ENCODE peak calls at places on chromosomes 16 and 17, in eight cellular contexts. E is fibroblast of pulmonary artery, D is natural killer cell, C is tibial nerve, S is RWPE1, L is endothelial cell, P is AG10803, W is NB4. Y is an unnamed sample.
A peak's percentile ranks its signal among the peaks of the same experiment; 100 is the strongest.

GRCh38 chr17:65027305-65027704 is 29.2 kb downstream of the GNA13 start:
- DNase-seq in W (peak; percentile 70), D (peak; percentile 48), E (peak; percentile 88), C (no peak), P (peak; percentile 48), L (peak; percentile 33), S (peak; percentile 83), Y (peak; percentile 82)

GRCh38 chr16:90019543-90020259 is 445 bp upstream of the DBNDD1 start:
- DNase-seq in D (no peak), P (peak; percentile 46), L (peak; percentile 65), E (peak; percentile 26), S (no peak), W (peak; percentile 53), C (no peak), Y (peak; percentile 69)

GRCh38 chr17:62963296-62963695 is 2.7 kb upstream of the TANC2 start:
- DNase-seq in W (no peak), P (peak; percentile 64), E (peak; percentile 42), D (no peak), S (peak; percentile 74), L (no peak), C (no peak), Y (peak; percentile 94)

GRCh38 chr17:57424777-57425188 is 168.5 kb downstream of the MSI2 start:
- DNase-seq in S (peak; percentile 59), L (peak; percentile 40), P (no peak), D (no peak), E (peak; percentile 56), C (no peak), W (peak; percentile 85), Y (no peak)

GRCh38 chr17:72342061-72342460 is 221.2 kb downstream of the SOX9 start:
- DNase-seq in L (no peak), C (no peak), S (no peak), W (no peak), D (no peak), P (no peak), E (no peak), Y (no peak)

GRCh38 chr16:66324785-66325184 is 41.7 kb upstream of the CDH5 start:
- DNase-seq in S (peak; percentile 26), L (peak; percentile 70), C (no peak), P (peak; percentile 6), W (peak; percentile 48), E (peak; percentile 18), D (no peak), Y (no peak)

GRCh38 chr17:40432864-40433528 is 10.3 kb upstream of the IGFBP4 start:
- DNase-seq in W (no peak), P (peak; percentile 42), E (peak; percentile 66), C (no peak), D (no peak), S (no peak), L (no peak), Y (peak; percentile 69)

GRCh38 chr17:18187816-18188761 is 4.5 kb downstream of the ALKBH5 start:
- DNase-seq in P (peak; percentile 58), C (no peak), D (no peak), L (no peak), W (no peak), S (no peak), E (peak; percentile 41), Y (peak; percentile 78)

GRCh38 chr17:66373944-66374817 is 71.8 kb downstream of the PRKCA start:
- DNase-seq in C (no peak), W (peak; percentile 84), S (no peak), P (no peak), E (no peak), L (no peak), D (peak; percentile 46), Y (no peak)

GRCh38 chr17:36978810-36979584 is 30.2 kb downstream of the AATF start:
- DNase-seq in E (peak; percentile 9), P (peak; percentile 33), S (peak; percentile 29), D (no peak), C (no peak), L (no peak), W (no peak), Y (no peak)

GRCh38 chr16:89923640-89924297 is 627 bp downstream of the TUBB3 start:
- DNase-seq in W (peak; percentile 35), P (no peak), E (no peak), L (no peak), C (no peak), D (no peak), S (no peak), Y (no peak)

GRCh38 chr16:81879625-81880024 is 100.5 kb downstream of the PLCG2 start:
- DNase-seq in C (no peak), D (no peak), L (no peak), S (no peak), W (peak; percentile 50), P (no peak), E (no peak), Y (no peak)

GRCh38 chr17:13003927-13004326 is 13.9 kb downstream of the ELAC2 start:
- DNase-seq in C (no peak), S (no peak), W (no peak), D (no peak), P (no peak), E (no peak), L (no peak), Y (no peak)

GRCh38 chr17:13002761-13003453 is 14.9 kb downstream of the ELAC2 start:
- DNase-seq in E (peak; percentile 86), P (peak; percentile 72), C (peak; percentile 97), D (peak; percentile 39), W (peak; percentile 61), L (peak; percentile 75), S (peak; percentile 60), Y (peak; percentile 79)

GRCh38 chr17:13001991-13002615 is 15.7 kb downstream of the ELAC2 start:
- DNase-seq in S (no peak), W (no peak), E (peak; percentile 42), D (no peak), P (no peak), C (no peak), L (no peak), Y (no peak)

GRCh38 chr17:13004336-13004735 is 13.5 kb downstream of the ELAC2 start:
- DNase-seq in P (no peak), D (no peak), C (no peak), E (no peak), L (no peak), S (no peak), W (no peak), Y (no peak)

GRCh38 chr17:13003454-13003851 is 14.4 kb downstream of the ELAC2 start:
- DNase-seq in W (no peak), L (no peak), S (no peak), C (no peak), E (no peak), P (no peak), D (no peak), Y (no peak)
- TF ChIP-seq CTCF in W (no peak), L (peak; percentile 5), S (peak; percentile 63), C (no peak), E (no peak), P (no peak), D (peak; percentile 53), Y (no peak)

DNA sequence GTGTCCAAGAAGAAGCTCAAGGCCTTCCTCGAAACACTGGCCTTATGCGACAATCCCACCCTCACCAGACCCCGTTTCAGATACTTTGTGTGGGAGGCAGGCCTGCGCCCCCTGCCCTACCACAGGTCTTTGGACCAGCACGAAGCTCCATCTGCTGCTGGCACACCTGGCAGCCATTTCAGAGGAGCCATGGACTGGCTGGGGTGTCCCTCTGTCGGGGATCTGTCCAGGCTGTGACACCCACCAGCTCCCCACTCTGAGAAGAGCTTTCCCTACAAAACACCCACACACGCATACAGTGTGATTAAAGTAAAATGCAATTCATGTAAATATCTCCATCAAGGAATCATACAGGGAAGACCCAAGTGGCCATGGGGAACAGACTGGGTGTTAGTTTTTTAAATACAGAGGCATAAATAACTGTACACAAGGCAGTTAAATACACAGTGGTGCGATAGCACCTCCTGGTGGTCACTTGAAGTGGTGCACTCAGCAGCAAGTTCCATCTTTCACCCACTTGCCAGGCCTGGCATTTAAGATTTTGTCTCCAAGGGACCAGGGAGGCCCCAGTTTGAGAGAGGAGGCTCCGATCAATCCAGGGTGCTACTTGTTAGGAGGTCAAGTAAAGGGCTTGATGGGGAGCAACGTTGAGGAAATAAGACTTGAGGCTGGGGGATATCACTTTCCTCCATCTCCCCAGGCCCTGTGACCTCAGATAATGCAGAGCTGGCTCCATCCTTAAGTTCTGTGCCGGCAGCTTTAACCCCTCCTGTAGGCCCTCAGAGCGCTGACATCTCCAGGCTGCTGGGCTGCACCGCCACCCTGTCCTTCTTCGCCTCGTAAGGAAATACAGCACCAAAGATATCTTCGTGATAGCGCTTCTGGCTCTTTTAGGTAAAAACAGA is 43.6 kb downstream of the NOS2 start:
- DNase-seq in W (peak; percentile 66), P (peak; percentile 36), D (peak; percentile 40), L (peak; percentile 75), S (no peak), E (peak; percentile 72), C (peak; percentile 55), Y (peak; percentile 57)
- TF ChIP-seq CTCF in W (peak; percentile 82), P (peak; percentile 78), D (peak; percentile 82), L (peak; percentile 97), S (peak; percentile 85), E (peak; percentile 78), C (peak; percentile 79), Y (peak; percentile 74)

GRCh38 chr17:1153795-1154546 is 25.8 kb downstream of the ABR start:
- DNase-seq in S (peak; percentile 71), D (no peak), C (peak; percentile 22), W (peak; percentile 52), L (no peak), P (peak; percentile 87), E (peak; percentile 84), Y (peak; percentile 63)
- TF ChIP-seq CTCF in S (no peak), D (no peak), C (no peak), W (no peak), L (no peak), P (no peak), E (no peak), Y (no peak)

GRCh38 chr17:29870836-29871430 is 59.1 kb downstream of the SSH2 start:
- DNase-seq in S (no peak), C (no peak), L (no peak), D (no peak), E (no peak), W (no peak), P (peak; percentile 41), Y (no peak)

GRCh38 chr17:29866746-29867404 is 63.2 kb downstream of the SSH2 start:
- DNase-seq in S (no peak), P (no peak), C (no peak), D (no peak), E (no peak), L (no peak), W (no peak), Y (no peak)

GRCh38 chr17:29862127-29862526 is 67.9 kb downstream of the SSH2 start:
- DNase-seq in W (no peak), P (no peak), C (no peak), S (no peak), E (no peak), D (no peak), L (no peak), Y (no peak)

GRCh38 chr17:29862951-29863350 is 67.1 kb downstream of the SSH2 start:
- DNase-seq in E (no peak), D (no peak), L (no peak), C (no peak), S (no peak), W (no peak), P (peak; percentile 56), Y (no peak)

DNA sequence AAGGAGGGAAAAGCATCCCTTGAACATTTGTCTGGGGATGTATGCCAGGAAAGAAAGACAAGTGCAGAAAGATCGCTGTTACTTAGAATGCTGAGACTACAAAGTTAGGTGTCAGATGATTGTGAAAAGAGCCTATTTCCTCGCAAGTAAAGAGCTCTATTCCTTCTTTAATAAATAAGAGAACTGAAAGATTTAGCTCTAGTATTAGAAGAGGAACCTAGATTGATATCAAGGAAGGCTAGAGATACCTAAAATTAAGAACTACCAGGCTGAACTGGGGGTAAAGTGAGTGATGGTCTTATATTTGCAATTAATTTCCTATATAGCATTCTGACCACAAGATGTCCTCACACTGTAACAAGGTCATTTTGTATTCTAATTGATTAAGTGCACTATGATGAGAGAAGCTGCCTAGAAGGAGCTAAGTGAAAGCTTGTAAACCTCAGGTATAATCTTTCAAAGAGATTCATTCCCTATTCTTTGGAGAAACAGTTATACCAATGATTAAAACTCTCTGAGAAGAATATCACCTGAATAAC is 62.3 kb downstream of the SSH2 start:
- DNase-seq in D (no peak), S (no peak), W (peak; percentile 33), L (no peak), P (no peak), C (no peak), E (no peak), Y (peak; percentile 18)
- TF ChIP-seq CTCF in D (no peak), S (peak; percentile 29), W (no peak), L (no peak), P (peak; percentile 9), C (no peak), E (peak; percentile 29), Y (peak; percentile 17)